ENCODE peak calls at places on chromosomes 5 and 9, in four cellular contexts. W is body of pancreas, X is A549, O is fibroblast of lung. H is an unnamed sample.

GRCh38 chr5:15789661-15790060 is 289.7 kb downstream of the FBXL7 start:
- DNase-seq in W (no peak), X (no peak), O (no peak), H (no peak)

GRCh38 chr5:90849939-90850338 is 291.3 kb downstream of the ADGRV1 start:
- DNase-seq in W (no peak), X (no peak), O (no peak), H (no peak)

GRCh38 chr5:168172718-168173045 is 118.8 kb upstream of the WWC1 start:
- DNase-seq in W (no peak), X (no peak), O (no peak), H (no peak)

GRCh38 chr5:58887721-58888409 is 305.0 kb downstream of the RAB3C start:
- DNase-seq in W (no peak), X (no peak), O (peak; percentile 91), H (no peak)

GRCh38 chr9:118569151-118569550 is 800.1 kb downstream of the BRINP1 start:
- DNase-seq in W (no peak), X (no peak), O (no peak), H (no peak)

GRCh38 chr9:134167530-134167931 is 3.2 kb upstream of the RNU6ATAC start:
- DNase-seq in W (no peak), X (no peak), O (peak; percentile 52), H (no peak)

GRCh38 chr9:84121991-84122523 is 141.5 kb downstream of the RMI1 start:
- DNase-seq in W (no peak), X (no peak), O (peak; percentile 89), H (no peak)

GRCh38 chr5:129960831-129961230 is 56.6 kb downstream of the CHSY3 start:
- DNase-seq in W (no peak), X (no peak), O (no peak), H (no peak)

GRCh38 chr5:172788771-172789686 is 18.0 kb upstream of the DUSP1 start:
- DNase-seq in W (peak; percentile 86), X (no peak), O (peak; percentile 62), H (no peak)

GRCh38 chr5:91025956-91026355 is 357.2 kb downstream of the ARRDC3 start:
- DNase-seq in W (no peak), X (no peak), O (no peak), H (no peak)

GRCh38 chr5:2985718-2986117 is 234.2 kb upstream of the IRX2 start:
- DNase-seq in W (no peak), X (no peak), O (no peak), H (no peak)

GRCh38 chr5:2691530-2691929 is 59.9 kb downstream of the IRX2 start:
- DNase-seq in W (no peak), X (no peak), O (no peak), H (no peak)

GRCh38 chr9:99820330-99821186 is 1.1 kb upstream of the NR4A3 start:
- DNase-seq in W (peak; percentile 75), X (peak; percentile 43), O (peak; percentile 95), H (peak; percentile 71)

GRCh38 chr5:161302557-161302956 is 244.0 kb downstream of the GABRB2 start:
- DNase-seq in W (no peak), X (no peak), O (no peak), H (no peak)

GRCh38 chr5:53368516-53368915 is 111.9 kb upstream of the FST start:
- DNase-seq in W (no peak), X (no peak), O (peak; percentile 52), H (no peak)

GRCh38 chr5:96952946-96953730 is 17.3 kb downstream of the LNPEP start:
- DNase-seq in W (no peak), X (no peak), O (no peak), H (peak; percentile 23)

GRCh38 chr9:37309136-37309535 is 113.4 kb upstream of the GRHPR start:
- DNase-seq in W (peak; percentile 17), X (no peak), O (no peak), H (peak; percentile 32)

GRCh38 chr5:146229222-146229621 is 25.8 kb downstream of the RBM27 start:
- DNase-seq in W (no peak), X (no peak), O (no peak), H (no peak)

GRCh38 chr5:79859588-79859987 is 131.5 kb downstream of the MTX3 start:
- DNase-seq in W (no peak), X (no peak), O (no peak), H (no peak)
- TF ChIP-seq CTCF in W (no peak), X (no peak), O (no peak), H (peak; percentile 2)

GRCh38 chr5:126386146-126386545 is 37.1 kb upstream of the GRAMD2B start:
- DNase-seq in W (no peak), X (no peak), O (no peak), H (no peak)

GRCh38 chr5:126383755-126384154 is 39.5 kb upstream of the GRAMD2B start:
- DNase-seq in W (no peak), X (no peak), O (no peak), H (no peak)

GRCh38 chr5:126383246-126383645 is 40.0 kb upstream of the GRAMD2B start:
- DNase-seq in W (no peak), X (no peak), O (peak; percentile 27), H (no peak)

GRCh38 chr5:126384985-126385384 is 38.2 kb upstream of the GRAMD2B start:
- DNase-seq in W (no peak), X (no peak), O (peak; percentile 77), H (peak; percentile 72)

DNA sequence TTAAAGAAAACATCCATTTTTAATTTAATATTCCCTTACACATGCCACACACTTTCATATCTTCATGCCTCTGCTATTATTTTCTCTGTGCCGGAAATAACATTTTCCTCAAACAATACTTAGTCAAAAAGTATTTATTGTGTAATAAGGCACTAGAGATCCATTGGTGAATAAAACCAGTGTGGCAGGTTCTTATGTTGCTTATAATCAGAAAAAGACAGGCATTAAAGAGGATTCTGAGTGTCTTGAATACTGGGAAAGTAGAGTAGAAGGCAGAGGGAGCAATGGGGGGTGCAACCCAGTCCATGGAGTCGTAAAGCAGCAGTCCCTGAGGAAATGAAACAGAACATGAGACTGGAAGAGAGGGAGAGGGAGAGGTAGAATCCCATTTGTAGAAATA is 37.7 kb upstream of the GRAMD2B start:
- DNase-seq in W (no peak), X (no peak), O (no peak), H (no peak)
- H3K27ac ChIP-seq in W (no peak overlapping the region), X (no peak overlapping the region), O (peak overlapping the region; percentile 43), H (no peak overlapping the region)

DNA sequence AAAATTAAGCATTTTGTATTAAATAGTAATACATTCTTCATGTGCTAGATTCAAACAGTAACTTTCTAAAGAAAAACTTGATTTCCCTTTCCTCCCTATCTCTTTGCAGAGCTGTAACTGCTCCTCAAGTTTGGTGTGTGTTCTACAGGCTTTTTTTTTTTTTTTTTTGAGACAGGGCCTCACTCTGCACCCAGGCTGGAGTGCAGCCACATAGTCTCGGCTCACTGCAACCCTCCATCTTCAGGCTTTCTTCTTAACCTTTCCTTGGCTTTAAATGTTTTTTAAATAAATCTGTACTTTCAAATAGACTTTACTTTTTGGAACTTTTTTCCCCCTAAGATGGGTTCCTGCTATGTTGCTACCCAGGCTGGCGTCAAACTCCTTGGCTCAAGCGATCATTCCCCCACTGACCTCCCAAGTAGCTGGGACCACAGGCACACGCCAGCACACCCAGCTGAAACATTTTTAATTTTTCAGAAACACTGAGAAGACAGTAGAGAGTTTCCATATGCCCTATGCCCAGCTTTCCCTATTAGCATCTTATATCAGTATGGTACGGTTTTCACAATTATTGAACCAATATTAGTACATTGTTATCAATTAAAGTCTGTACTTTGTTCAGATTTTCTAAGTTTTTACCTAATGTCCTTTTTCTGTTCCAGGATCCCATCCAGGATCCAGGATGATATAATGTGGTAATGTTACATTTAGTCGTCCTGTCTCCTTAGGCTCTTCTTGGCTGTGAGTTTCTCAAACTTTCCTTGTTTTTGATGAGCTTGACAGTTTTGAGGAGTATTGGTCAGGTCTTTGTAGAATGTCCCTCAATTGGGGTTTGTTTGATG is 9.2 kb downstream of the NDFIP1 start:
- DNase-seq in W (no peak), X (no peak), O (no peak), H (no peak)
- H3K4me1 ChIP-seq in W (peaks cover 27% of the 10 kb centered on the region), X (peaks cover 11% of the 10 kb centered on the region), O (no peaks in the 10 kb centered on the region), H (peaks cover 5% of the 10 kb centered on the region)

GRCh38 chr9:696332-697090 is 145.0 kb upstream of the DMRT1 start:
- DNase-seq in W (peak; percentile 32), X (peak; percentile 33), O (peak; percentile 68), H (no peak)
- TF ChIP-seq CTCF in W (no peak), X (no peak), O (no peak), H (peak; percentile 50)

GRCh38 chr5:140596364-140596763 is 31.7 kb downstream of the SLC35A4 start:
- DNase-seq in W (peak; percentile 10), X (no peak), O (no peak), H (no peak)
- H3K27ac ChIP-seq in W (no peak overlapping the region), X (no peak overlapping the region), O (no peak overlapping the region), H (no peak overlapping the region)

DNA sequence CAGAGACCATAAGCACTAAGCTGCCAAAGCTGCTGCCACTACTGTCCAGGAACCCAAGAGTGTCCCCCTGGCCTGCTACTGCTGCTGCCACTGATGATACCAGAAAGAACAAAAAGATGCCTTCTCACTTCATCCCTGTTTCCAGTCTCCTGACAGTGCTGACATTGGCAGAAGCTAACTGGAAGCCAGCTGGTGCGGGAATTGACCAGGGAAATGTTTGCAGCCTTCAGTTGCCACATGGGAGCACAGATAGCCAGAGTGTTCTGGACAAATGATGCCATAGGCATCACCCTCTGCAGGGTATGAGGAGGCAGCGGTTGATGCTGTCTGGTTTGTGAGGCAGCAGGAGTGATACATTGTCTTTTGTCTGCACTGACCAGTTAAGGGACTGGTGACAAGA is 258.4 kb downstream of the ZSWIM6 start:
- DNase-seq in W (no peak), X (no peak), O (no peak), H (no peak)
- H3K4me1 ChIP-seq in W (peaks cover 10% of the 10 kb centered on the region), X (peaks cover 8% of the 10 kb centered on the region), O (no peaks in the 10 kb centered on the region), H (no peaks in the 10 kb centered on the region)

GRCh38 chr5:147507480-147508126 is 2.3 kb downstream of the DPYSL3 start:
- DNase-seq in W (no peak), X (no peak), O (peak; percentile 80), H (peak; percentile 55)

GRCh38 chr5:147508711-147509040 is 1.2 kb downstream of the DPYSL3 start:
- DNase-seq in W (no peak), X (no peak), O (peak; percentile 52), H (no peak)

GRCh38 chr5:147509041-147509709 is 693 bp downstream of the DPYSL3 start:
- DNase-seq in W (no peak), X (no peak), O (no peak), H (no peak)

GRCh38 chr5:147504001-147504400 is 5.9 kb downstream of the DPYSL3 start:
- DNase-seq in W (no peak), X (no peak), O (peak; percentile 59), H (peak; percentile 33)

DNA sequence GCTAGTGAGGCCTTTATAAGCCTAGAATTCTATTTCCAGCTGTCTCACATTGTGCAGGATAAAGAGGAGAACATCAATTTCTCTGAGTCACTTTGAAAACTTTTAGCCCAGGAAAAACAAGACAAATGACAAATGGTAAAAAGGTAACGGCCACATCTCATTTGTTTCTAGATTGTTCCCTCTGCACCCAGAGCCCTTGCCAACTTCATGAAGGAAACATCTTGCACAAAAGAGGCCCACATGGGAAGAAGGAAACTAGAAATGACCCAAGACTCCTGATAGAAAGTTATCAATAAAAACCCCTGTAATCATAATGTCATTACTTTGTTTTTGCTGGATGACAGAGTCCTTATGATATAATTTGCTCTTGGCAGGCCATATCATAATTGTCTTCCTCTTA is 5.3 kb downstream of the DPYSL3 start:
- DNase-seq in W (no peak), X (no peak), O (no peak), H (no peak)
- TF ChIP-seq CTCF in W (no peak), X (no peak), O (no peak), H (no peak)

H was measured in foreskin keratinocyte.